ENCODE peak calls at places on chromosome 19, in six cellular contexts. Y, N, T, A, R and P are unnamed samples.

GRCh38 chr19:1000591-1001537 is 645 bp downstream of the GRIN3B start:
- DNase-seq in R (no peak), Y (no peak), A (no peak), T (no peak), N (no peak), P (no peak)

GRCh38 chr19:41774515-41774980 is 19.2 kb downstream of the CEACAM6 start:
- DNase-seq in T (no peak), A (no peak), N (no peak), R (no peak), Y (no peak), P (no peak)

GRCh38 chr19:14416743-14417214 is 2.4 kb downstream of the DDX39A start:
- DNase-seq in T (no peak), Y (no peak), R (no peak), N (no peak), A (no peak), P (no peak)

GRCh38 chr19:29446331-29446730 is 79.5 kb upstream of the VSTM2B start:
- DNase-seq in R (no peak), N (no peak), A (no peak), Y (no peak), T (no peak), P (no peak)

GRCh38 chr19:7197760-7198696 is 96.2 kb downstream of the INSR start:
- DNase-seq in A (peak), N (peak), T (peak), Y (peak), R (peak), P (peak)

GRCh38 chr19:20334760-20335159 is 167.7 kb downstream of the ZNF486 start:
- DNase-seq in N (no peak), Y (no peak), R (no peak), T (no peak), A (no peak), P (no peak)

GRCh38 chr19:46607441-46607841 is 6.3 kb downstream of the CALM3 start:
- DNase-seq in Y (peak), R (no peak), T (no peak), N (no peak), A (peak), P (no peak)

GRCh38 chr19:43078311-43078710 is 4.2 kb downstream of the PSG2 start:
- DNase-seq in A (no peak), N (peak), T (no peak), R (no peak), Y (no peak), P (peak)

GRCh38 chr19:46898731-46899130 is 37.9 kb downstream of the ARHGAP35 start:
- DNase-seq in N (no peak), R (no peak), T (peak), A (no peak), Y (no peak), P (peak)

GRCh38 chr19:48695743-48696352 is at the start of gene FUT2:
- DNase-seq in Y (no peak), T (no peak), R (no peak), A (no peak), N (no peak), P (no peak)

GRCh38 chr19:7331446-7331845 is 17.3 kb upstream of the ARHGEF18 start:
- DNase-seq in A (no peak), N (no peak), T (no peak), Y (no peak), R (no peak), P (no peak)

GRCh38 chr19:38386300-38386967 is 1.4 kb downstream of the GGN start:
- DNase-seq in N (no peak), R (no peak), A (no peak), Y (peak), T (no peak), P (no peak)

GRCh38 chr19:40811478-40812341 is 12.7 kb downstream of the EGLN2 start:
- DNase-seq in R (peak), N (no peak), Y (peak), T (peak), A (no peak), P (no peak)

GRCh38 chr19:1904385-1905070 is 671 bp upstream of the ADAT3 start:
- DNase-seq in Y (peak), R (peak), A (no peak), N (no peak), T (peak), P (no peak)

GRCh38 chr19:54469496-54469934 is 3.6 kb downstream of the CDC42EP5 start:
- DNase-seq in Y (peak), N (no peak), R (no peak), A (peak), T (peak), P (no peak)

GRCh38 chr19:31516756-31517155 is 167.5 kb upstream of the TSHZ3 start:
- DNase-seq in N (no peak), T (no peak), A (no peak), Y (no peak), R (no peak), P (no peak)

GRCh38 chr19:48529156-48529555 is 17.5 kb upstream of the LMTK3 start:
- DNase-seq in T (no peak), R (no peak), Y (no peak), N (no peak), A (no peak), P (no peak)

GRCh38 chr19:42295831-42296525 is 6.0 kb upstream of the PRR19 start:
- DNase-seq in Y (peak), T (peak), N (no peak), A (peak), R (peak), P (peak)

GRCh38 chr19:36141039-36141914 is 1.4 kb downstream of the CAPNS1 start:
- DNase-seq in T (peak), N (no peak), A (peak), R (peak), Y (peak), P (peak)

GRCh38 chr19:48746738-48747575 is at the start of gene IZUMO1:
- DNase-seq in R (peak), Y (peak), T (peak), N (peak), A (peak), P (peak)

GRCh38 chr19:38193445-38193844 is 30.6 kb downstream of the DPF1 start:
- DNase-seq in Y (no peak), T (no peak), N (no peak), R (no peak), A (no peak), P (no peak)

GRCh38 chr19:1254081-1254527 is 5.7 kb downstream of the MIDN start:
- DNase-seq in Y (peak), T (peak), R (no peak), N (no peak), A (peak), P (no peak)

GRCh38 chr19:6090634-6091033 is 19.7 kb downstream of the RFX2 start:
- DNase-seq in Y (no peak), T (no peak), A (no peak), N (no peak), R (no peak), P (no peak)

DNA sequence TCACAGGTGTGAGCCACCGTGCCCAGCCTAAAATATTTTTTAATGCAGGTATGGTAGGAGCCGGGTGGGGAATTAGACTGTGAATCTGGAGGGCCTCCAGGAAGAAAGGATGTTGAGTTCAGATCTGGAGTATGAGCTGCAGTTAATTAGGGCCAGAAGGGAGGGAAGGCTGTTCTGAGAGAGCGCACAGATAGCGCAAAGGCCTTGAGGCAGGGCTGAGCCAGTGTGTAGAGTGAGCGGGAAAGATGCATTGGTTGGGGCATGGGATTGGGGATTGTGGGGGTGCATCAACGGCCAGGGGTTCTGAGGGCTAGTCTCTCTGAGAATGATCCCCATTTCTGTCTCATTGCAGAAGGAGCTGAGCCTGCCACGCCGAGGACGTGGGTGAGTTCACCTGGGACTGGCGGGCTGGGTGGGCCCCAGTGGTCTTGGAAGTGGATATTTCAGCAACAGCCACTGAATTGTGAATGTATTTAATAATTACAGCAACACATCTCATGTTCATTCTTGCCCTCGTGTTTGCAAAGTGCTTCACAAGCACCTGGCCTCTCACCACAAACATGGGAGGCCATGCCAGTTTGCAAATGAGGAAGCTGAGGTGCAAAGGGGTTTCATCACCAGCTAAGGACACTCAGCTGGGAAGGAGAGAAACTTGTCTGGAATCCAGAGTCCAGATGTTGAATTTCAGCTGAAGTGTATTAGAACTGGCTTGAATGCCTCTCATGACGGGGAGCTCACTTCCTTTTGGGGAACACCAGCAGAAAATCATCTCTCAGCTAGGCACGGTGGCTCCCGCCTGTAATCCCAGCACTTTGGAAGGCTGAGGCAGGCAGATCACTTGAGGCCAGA is 9.9 kb downstream of the MAST3 start:
- DNase-seq in A (no peak), R (no peak), T (no peak), N (no peak), Y (no peak), P (no peak)
- H3K4me3 ChIP-seq in A (no peak), R (no peak), T (no peak), N (no peak), Y (no peak), P (no peak)

GRCh38 chr19:16327501-16327900 is 2.9 kb downstream of the KLF2 start:
- DNase-seq in N (no peak), T (no peak), Y (no peak), R (no peak), A (no peak), P (peak)

GRCh38 chr19:16325671-16326400 is 1.2 kb downstream of the KLF2 start:
- DNase-seq in Y (peak), T (peak), R (peak), A (peak), N (no peak), P (peak)

GRCh38 chr19:16327911-16328823 is 3.5 kb downstream of the KLF2 start:
- DNase-seq in N (no peak), Y (peak), T (peak), A (peak), R (no peak), P (peak)

GRCh38 chr19:16326401-16327130 is 1.9 kb downstream of the KLF2 start:
- DNase-seq in T (peak), A (peak), R (no peak), N (no peak), Y (peak), P (peak)

GRCh38 chr19:16327131-16327450 is 2.5 kb downstream of the KLF2 start:
- DNase-seq in Y (no peak), T (no peak), A (no peak), R (no peak), N (no peak), P (peak)
- H3K4me3 ChIP-seq in Y (peak), T (peak), A (peak), R (no peak), N (peak), P (peak)

GRCh38 chr19:33700408-33700757 is 78.6 kb downstream of the CHST8 start:
- DNase-seq in R (no peak), T (no peak), Y (no peak), A (no peak), N (no peak), P (no peak)
- H3K4me3 ChIP-seq in R (no peak), T (no peak), Y (no peak), A (no peak), N (no peak), P (no peak)

DNA sequence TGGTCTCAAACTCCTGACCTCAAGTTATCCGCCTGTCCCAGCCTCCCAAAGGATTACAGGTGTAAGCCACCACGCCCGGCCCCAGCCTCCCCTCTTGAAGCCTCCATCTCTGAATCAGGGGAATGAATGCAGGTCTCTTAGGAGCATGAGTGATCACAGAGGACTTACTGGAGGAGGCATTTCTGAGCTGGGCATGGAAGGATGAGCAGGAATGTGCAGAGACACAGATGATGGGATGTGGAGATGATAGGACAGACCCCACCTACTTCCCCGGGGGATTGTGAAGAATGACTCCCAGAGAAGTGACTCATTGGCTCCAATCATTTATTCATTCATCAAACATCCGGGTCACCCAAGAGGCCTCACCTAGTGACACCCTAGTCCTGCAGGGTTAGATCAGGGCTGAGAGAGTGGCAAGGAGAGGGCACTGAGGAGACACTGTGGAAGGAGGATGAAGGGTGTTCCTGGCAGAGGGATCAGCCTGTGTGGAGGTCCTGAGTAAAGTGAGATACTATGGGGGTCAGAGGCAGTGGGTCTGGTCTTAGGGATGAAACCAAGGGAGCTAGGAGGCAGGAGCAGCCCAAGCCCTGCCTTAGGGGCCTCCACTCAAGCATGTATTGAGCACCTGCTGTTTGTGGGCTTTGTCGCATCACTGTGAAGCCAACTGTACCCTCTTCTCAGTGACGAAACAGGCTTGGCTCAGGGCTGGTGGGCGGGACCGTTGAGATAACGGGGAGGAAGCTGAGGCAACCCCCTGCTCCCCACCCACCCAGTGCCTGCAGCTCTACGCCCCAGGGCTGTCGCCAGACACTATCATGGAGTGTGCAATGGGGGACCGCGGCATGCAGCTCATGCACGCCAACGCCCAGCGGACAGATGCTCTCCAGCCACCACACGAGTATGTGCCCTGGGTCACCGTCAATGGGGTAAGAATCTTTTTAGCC is 3.0 kb downstream of the IFI30 start:
- DNase-seq in A (no peak), R (no peak), N (no peak), T (no peak), Y (no peak), P (no peak)
- H3K4me3 ChIP-seq in A (no peak), R (peak), N (no peak), T (no peak), Y (no peak), P (no peak)

GRCh38 chr19:45442927-45443461 is 19.3 kb upstream of the ERCC1 start:
- DNase-seq in Y (no peak), T (peak), N (no peak), A (peak), R (no peak), P (peak)

GRCh38 chr19:45444318-45445041 is 20.8 kb upstream of the ERCC1 start:
- DNase-seq in A (peak), Y (peak), N (no peak), R (peak), T (peak), P (peak)

GRCh38 chr19:45443462-45444317 is 20.0 kb upstream of the ERCC1 start:
- DNase-seq in A (peak), Y (peak), N (no peak), T (peak), R (peak), P (peak)

GRCh38 chr19:45440873-45441654 is 17.3 kb upstream of the ERCC1 start:
- DNase-seq in R (no peak), T (no peak), Y (no peak), A (no peak), N (no peak), P (peak)

GRCh38 chr19:45442408-45442926 is 18.8 kb upstream of the ERCC1 start:
- DNase-seq in N (no peak), R (no peak), A (no peak), Y (no peak), T (no peak), P (no peak)
- H3K4me3 ChIP-seq in N (no peak), R (no peak), A (no peak), Y (no peak), T (no peak), P (no peak)

GRCh38 chr19:33473644-33474305 is 47.8 kb downstream of the PEPD start:
- DNase-seq in R (no peak), T (no peak), Y (no peak), A (no peak), N (no peak), P (peak)
- H3K4me3 ChIP-seq in R (no peak), T (no peak), Y (no peak), A (no peak), N (peak), P (no peak)

GRCh38 chr19:32675720-32676185 is at the start of gene RGS9BP:
- DNase-seq in Y (peak), A (peak), N (no peak), R (peak), T (peak), P (peak)

GRCh38 chr19:32677657-32678056 is 2.0 kb downstream of the RGS9BP start:
- DNase-seq in A (no peak), N (no peak), R (peak), Y (peak), T (no peak), P (no peak)

GRCh38 chr19:32676895-32677359 is 1.3 kb downstream of the RGS9BP start:
- DNase-seq in R (peak), Y (peak), T (no peak), N (no peak), A (no peak), P (no peak)

GRCh38 chr19:32674959-32675719 is at the start of gene ANKRD27:
- DNase-seq in Y (peak), N (peak), A (peak), T (peak), R (peak), P (peak)

GRCh38 chr19:32676186-32676894 is 692 bp downstream of the RGS9BP start:
- DNase-seq in T (no peak), A (no peak), Y (peak), N (no peak), R (peak), P (no peak)
- H3K4me3 ChIP-seq in T (peak), A (peak), Y (peak), N (peak), R (peak), P (peak)

GRCh38 chr19:51311388-51312257 is at the start of gene IGLON5:
- DNase-seq in T (no peak), Y (no peak), N (no peak), A (no peak), R (peak), P (no peak)
- H3K4me3 ChIP-seq in T (no peak), Y (no peak), N (no peak), A (no peak), R (peak), P (no peak)

GRCh38 chr19:4472174-4472974 is at the start of gene HDGFL2:
- DNase-seq in A (peak), N (no peak), R (no peak), Y (peak), T (no peak), P (no peak)
- H3K4me3 ChIP-seq in A (peak), N (peak), R (peak), Y (peak), T (peak), P (peak)